ENCODE peak calls at places on chromosomes 7 and 10, in eight cellular contexts. A is heart right ventricle; K is adrenal gland; I is PC-3; W is ovary; L is IMR-90; X is CD8-positive, alpha-beta memory T cell; P is suprapubic skin. S is an unnamed sample.

GRCh38 chr7:116801092-116801710 is 61.2 kb upstream of the CAPZA2 start:
- DNase-seq in W (no peak), K (no peak), L (peak; percentile 87), A (no peak), P (no peak), I (peak; percentile 73), X (no peak), S (no peak)

GRCh38 chr7:22578048-22578770 is 78.2 kb upstream of the STEAP1B start:
- DNase-seq in W (no peak), X (no peak), L (peak; percentile 85), I (peak; percentile 76), P (no peak), K (no peak), A (no peak), S (no peak)

GRCh38 chr7:22584179-22584578 is 84.2 kb upstream of the STEAP1B start:
- DNase-seq in L (no peak), P (no peak), X (no peak), W (no peak), A (no peak), I (no peak), K (no peak), S (no peak)

GRCh38 chr7:3648276-3648675 is 347.2 kb downstream of the SDK1 start:
- DNase-seq in X (no peak), A (no peak), P (no peak), W (no peak), L (peak; percentile 29), K (no peak), I (peak; percentile 34), S (no peak)

GRCh38 chr10:99709480-99710229 is 22.3 kb downstream of the COX15 start:
- DNase-seq in L (peak; percentile 73), A (no peak), P (no peak), K (peak; percentile 27), I (no peak), X (no peak), W (no peak), S (no peak)

GRCh38 chr10:126158090-126158489 is 230.2 kb downstream of the ADAM12 start:
- DNase-seq in L (no peak), X (no peak), A (no peak), I (no peak), P (no peak), K (no peak), W (no peak), S (no peak)

GRCh38 chr10:133335238-133336122 is 1.2 kb downstream of the CALY start:
- DNase-seq in K (peak; percentile 58), X (peak; percentile 96), L (peak; percentile 61), A (peak; percentile 56), I (peak; percentile 8), W (peak; percentile 81), P (no peak), S (no peak)

GRCh38 chr10:23096814-23097549 is 1.6 kb downstream of the MSRB2 start:
- DNase-seq in W (no peak), P (no peak), L (peak; percentile 70), A (no peak), X (no peak), K (peak; percentile 25), I (peak; percentile 17), S (peak; percentile 68)

GRCh38 chr7:131111792-131112191 is 215.9 kb upstream of the MKLN1 start:
- DNase-seq in I (no peak), X (no peak), A (no peak), L (no peak), K (no peak), W (no peak), P (no peak), S (no peak)

GRCh38 chr10:129035052-129035805 is 431.8 kb upstream of the MGMT start:
- DNase-seq in P (no peak), A (no peak), I (no peak), X (peak; percentile 62), L (no peak), W (no peak), K (no peak), S (no peak)

GRCh38 chr7:4189151-4189570 is 492.9 kb upstream of the FOXK1 start:
- DNase-seq in A (peak; percentile 75), X (no peak), P (peak; percentile 90), K (peak; percentile 59), I (peak; percentile 44), W (peak; percentile 78), L (peak; percentile 2), S (no peak)

GRCh38 chr7:28299556-28299955 is 112.8 kb upstream of the CREB5 start:
- DNase-seq in X (no peak), W (no peak), P (no peak), I (peak; percentile 6), L (no peak), A (no peak), K (no peak), S (no peak)

GRCh38 chr10:30671011-30671616 is 41.6 kb upstream of the LYZL2 start:
- DNase-seq in L (peak; percentile 81), W (no peak), I (peak; percentile 76), A (peak; percentile 48), X (peak; percentile 53), K (peak; percentile 29), P (no peak), S (peak; percentile 30)

GRCh38 chr7:375491-375821 is 85.5 kb downstream of the FOXL3 start:
- DNase-seq in X (peak; percentile 51), I (no peak), L (no peak), A (no peak), W (no peak), P (peak; percentile 70), K (no peak), S (no peak)

GRCh38 chr7:93890041-93890463 is 501 bp downstream of the TFPI2 start:
- DNase-seq in K (peak; percentile 40), I (peak; percentile 58), W (peak; percentile 73), A (no peak), P (no peak), X (no peak), L (peak; percentile 63), S (peak; percentile 6)

GRCh38 chr10:79209340-79209739 is 137.9 kb upstream of the PPIF start:
- DNase-seq in I (no peak), A (no peak), X (no peak), P (no peak), W (no peak), L (no peak), K (no peak), S (no peak)

GRCh38 chr10:79210672-79211071 is 136.6 kb upstream of the PPIF start:
- DNase-seq in L (no peak), I (no peak), W (no peak), X (no peak), A (no peak), K (no peak), P (no peak), S (no peak)

GRCh38 chr10:79208251-79208983 is 138.9 kb upstream of the PPIF start:
- DNase-seq in W (no peak), I (no peak), P (no peak), A (no peak), K (no peak), X (no peak), L (no peak), S (no peak)

GRCh38 chr10:79211616-79212015 is 135.7 kb upstream of the PPIF start:
- DNase-seq in W (no peak), P (no peak), X (no peak), L (no peak), I (no peak), A (no peak), K (no peak), S (no peak)

GRCh38 chr10:79209831-79210230 is 137.4 kb upstream of the PPIF start:
- DNase-seq in A (no peak), L (no peak), W (no peak), I (no peak), X (no peak), P (no peak), K (no peak), S (no peak)
- H3K36me3 ChIP-seq in A (no peaks in the 10 kb centered on the region), L (peaks cover 87% of the 10 kb centered on the region), W (no peaks in the 10 kb centered on the region), I (peaks cover 22% of the 10 kb centered on the region), X (peaks cover 5% of the 10 kb centered on the region), P (peaks cover 86% of the 10 kb centered on the region), K (no peaks in the 10 kb centered on the region), S (peaks cover 69% of the 10 kb centered on the region)

DNA sequence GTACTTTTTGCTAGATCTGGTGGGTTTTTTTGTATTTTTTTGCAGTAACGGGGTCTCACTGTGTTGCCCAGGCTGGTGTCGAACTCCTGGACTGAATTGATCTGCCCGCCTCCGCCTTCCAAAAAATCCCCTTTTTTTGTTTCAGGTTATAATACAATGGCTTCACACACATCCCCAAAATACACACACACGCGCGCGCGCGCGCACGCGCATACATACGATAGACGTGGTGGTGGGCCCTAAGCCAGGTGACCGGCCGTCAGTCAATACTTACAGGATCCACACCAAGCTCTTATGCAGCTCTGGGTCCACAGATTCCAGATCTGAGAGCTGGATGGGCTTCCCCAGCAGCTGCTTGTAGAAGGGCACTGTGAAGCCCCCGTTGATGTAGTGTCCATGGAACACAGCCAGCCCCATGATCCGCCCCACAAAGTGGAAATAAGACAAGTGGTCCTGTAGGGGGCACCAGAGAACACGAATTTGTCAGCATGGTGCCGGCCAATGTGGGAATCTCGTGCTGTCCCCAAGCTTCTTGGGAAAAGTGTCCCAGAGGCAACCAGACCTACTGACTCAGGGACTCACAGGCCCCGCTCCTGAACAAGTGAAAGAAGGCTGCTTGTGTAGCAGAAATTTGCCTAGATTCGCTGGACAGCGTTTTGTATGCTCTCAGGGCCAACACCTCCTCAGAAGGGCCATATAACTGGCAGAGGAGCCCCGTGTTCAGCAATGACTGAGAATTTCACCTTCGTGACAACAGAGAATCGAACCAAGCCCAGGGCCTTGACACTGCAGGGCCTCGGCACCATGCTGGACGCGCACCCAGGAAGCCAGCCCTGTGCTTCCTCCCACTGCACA is 103.6 kb downstream of the SMURF1 start:
- DNase-seq in X (peak; percentile 73), L (peak; percentile 86), A (peak; percentile 91), P (peak; percentile 91), I (peak; percentile 90), W (peak; percentile 85), K (peak; percentile 93), S (peak; percentile 89)
- H3K36me3 ChIP-seq in X (peaks cover 61% of the 10 kb centered on the region), L (peaks cover 66% of the 10 kb centered on the region), A (peaks cover 17% of the 10 kb centered on the region), P (peaks cover 90% of the 10 kb centered on the region), I (peaks cover 62% of the 10 kb centered on the region), W (no peaks in the 10 kb centered on the region), K (no peaks in the 10 kb centered on the region), S (peaks cover 57% of the 10 kb centered on the region)

DNA sequence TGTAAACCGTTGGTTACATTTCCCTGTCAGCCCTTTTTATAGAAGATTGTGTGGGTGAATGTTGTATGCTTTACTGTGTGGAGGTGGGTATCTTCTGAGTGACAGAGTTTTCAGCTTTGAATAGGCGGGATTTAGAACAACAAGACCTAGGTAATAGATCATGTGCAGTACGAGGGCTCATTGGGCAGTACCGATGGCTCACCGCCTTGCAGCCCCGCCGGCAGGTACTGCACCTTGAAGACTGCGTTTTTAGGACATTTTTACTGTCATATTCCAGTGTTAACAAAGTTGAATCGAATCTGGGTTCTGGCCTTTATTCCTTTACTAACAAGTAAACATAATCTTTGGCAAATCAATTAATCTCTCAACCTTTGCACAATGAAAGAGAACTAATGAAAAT is 55.9 kb upstream of the NCF1 start:
- DNase-seq in A (no peak), L (no peak), P (no peak), W (no peak), X (no peak), K (no peak), I (no peak), S (no peak)
- H3K36me3 ChIP-seq in A (no peaks in the 10 kb centered on the region), L (peaks cover 26% of the 10 kb centered on the region), P (peaks cover 68% of the 10 kb centered on the region), W (no peaks in the 10 kb centered on the region), X (peaks cover 30% of the 10 kb centered on the region), K (no peaks in the 10 kb centered on the region), I (peaks cover 47% of the 10 kb centered on the region), S (peaks cover 85% of the 10 kb centered on the region)

DNA sequence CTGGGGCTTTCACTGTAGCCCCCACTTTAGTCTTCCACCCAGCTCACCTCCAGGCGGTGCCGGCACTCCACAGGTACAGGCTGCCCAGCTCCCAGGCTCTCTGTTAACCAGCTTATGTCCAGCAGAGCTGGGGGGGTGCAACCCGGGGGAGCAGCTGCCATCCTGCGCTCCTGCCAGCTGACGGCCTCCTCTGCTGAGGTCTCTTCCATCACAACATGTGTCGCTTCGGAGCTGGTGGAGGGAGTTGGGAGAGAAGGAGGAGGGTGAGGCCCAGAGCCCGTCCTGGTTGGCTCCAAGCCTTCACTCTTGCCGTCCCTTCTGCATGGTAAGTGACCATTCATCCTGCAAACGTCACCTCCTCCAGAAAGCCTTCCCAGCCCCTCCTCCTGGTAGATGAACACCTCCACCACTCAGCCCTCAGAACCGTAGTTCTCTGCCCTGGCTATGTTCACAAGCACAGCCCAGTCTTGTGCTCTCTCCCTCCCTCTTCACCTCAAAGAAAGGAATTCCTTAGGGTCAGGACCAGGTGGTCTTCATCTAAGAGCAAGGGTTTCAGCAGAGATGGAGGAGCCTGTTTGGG is 1.6 kb downstream of the POLM start:
- DNase-seq in A (no peak), X (peak; percentile 50), W (no peak), P (no peak), K (no peak), L (no peak), I (no peak), S (no peak)
- H3K36me3 ChIP-seq in A (no peaks in the 10 kb centered on the region), X (peaks cover 40% of the 10 kb centered on the region), W (no peaks in the 10 kb centered on the region), P (peaks cover 48% of the 10 kb centered on the region), K (no peaks in the 10 kb centered on the region), L (peaks cover 39% of the 10 kb centered on the region), I (peaks cover 12% of the 10 kb centered on the region), S (peaks cover 12% of the 10 kb centered on the region)

S was measured in BE2C.